ENCODE peak calls at places on chromosomes 2 and 18, in five cellular contexts. G is breast epithelium, Y is left lung, X is Peyer's patch, S is heart right ventricle. D is an unnamed sample.

GRCh38 chr2:237632991-237633629 is 5.7 kb downstream of the LRRFIP1 start:
- DNase-seq in G (no peak), Y (no peak), X (no peak), S (peak; percentile 50), D (no peak)

GRCh38 chr2:194567661-194568017 is 1089.4 kb upstream of the SLC39A10 start:
- DNase-seq in G (no peak), Y (no peak), X (no peak), S (no peak), D (no peak)

GRCh38 chr18:37124511-37124910 is 295.6 kb downstream of the KIAA1328 start:
- DNase-seq in G (no peak), Y (no peak), X (no peak), S (no peak), D (no peak)

GRCh38 chr2:20599001-20599600 is 51.8 kb downstream of the HS1BP3 start:
- DNase-seq in G (peak; percentile 74), Y (peak; percentile 31), X (peak; percentile 44), S (peak; percentile 86), D (no peak)

GRCh38 chr2:10220516-10221391 is 82.0 kb upstream of the HPCAL1 start:
- DNase-seq in G (no peak), Y (no peak), X (no peak), S (no peak), D (no peak)

GRCh38 chr2:180559766-180560165 is 420.6 kb upstream of the UBE2E3 start:
- DNase-seq in G (no peak), Y (no peak), X (no peak), S (no peak), D (no peak)

GRCh38 chr2:105399207-105399861 is 483 bp upstream of the FHL2 start:
- DNase-seq in G (no peak), Y (no peak), X (no peak), S (no peak), D (no peak)

GRCh38 chr18:65938592-65939372 is 188.0 kb downstream of the CDH7 start:
- DNase-seq in G (no peak), Y (no peak), X (no peak), S (no peak), D (no peak)

DNA sequence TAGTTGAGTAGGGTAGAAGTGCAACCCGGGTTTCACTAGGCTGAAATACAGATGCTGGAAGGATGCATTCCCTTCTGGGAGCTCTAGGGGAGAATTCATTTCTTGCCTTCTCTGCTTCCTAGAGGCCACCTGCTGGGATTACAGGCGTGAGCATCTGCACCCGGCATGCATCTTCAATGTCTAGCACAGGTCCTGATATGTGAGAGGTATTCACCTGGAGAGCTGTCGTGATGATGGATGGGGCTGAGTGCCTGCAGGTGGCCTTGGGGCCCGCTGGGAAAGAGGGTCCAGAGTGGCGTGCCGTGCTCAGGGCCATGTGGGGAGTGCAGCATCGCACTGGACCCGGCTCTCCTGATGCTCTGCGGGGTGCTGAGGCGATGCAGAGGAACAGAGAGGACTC is 6.6 kb upstream of the NTSR2 start:
- DNase-seq in G (no peak), Y (no peak), X (peak; percentile 37), S (no peak), D (no peak)
- TF ChIP-seq CTCF in G (no peak), Y (no peak), X (no peak), S (no peak), D (no peak)

DNA sequence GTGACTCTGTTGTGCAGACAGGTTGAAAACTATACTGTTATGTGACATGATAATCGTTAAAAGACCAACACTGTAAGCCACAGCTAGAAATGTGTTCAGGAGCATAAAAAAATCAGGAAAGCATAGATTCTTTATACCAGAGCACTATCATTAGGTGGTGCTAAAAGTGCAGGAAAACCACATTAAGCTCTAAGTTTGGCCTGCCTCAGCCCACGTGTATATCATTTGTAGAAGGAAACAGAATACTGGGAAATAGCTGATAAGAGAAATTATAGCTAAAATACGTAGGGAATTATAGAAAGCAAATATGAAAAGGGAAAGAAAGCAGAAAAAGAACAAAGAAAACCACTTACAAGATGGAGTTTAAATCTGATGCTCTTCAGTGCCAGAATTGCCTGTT is 26.5 kb upstream of the C2orf74 start:
- DNase-seq in G (no peak), Y (no peak), X (no peak), S (no peak), D (no peak)
- TF ChIP-seq CTCF in G (no peak), Y (peak; percentile 37), X (peak; percentile 37), S (peak; percentile 43), D (peak; percentile 45)

DNA sequence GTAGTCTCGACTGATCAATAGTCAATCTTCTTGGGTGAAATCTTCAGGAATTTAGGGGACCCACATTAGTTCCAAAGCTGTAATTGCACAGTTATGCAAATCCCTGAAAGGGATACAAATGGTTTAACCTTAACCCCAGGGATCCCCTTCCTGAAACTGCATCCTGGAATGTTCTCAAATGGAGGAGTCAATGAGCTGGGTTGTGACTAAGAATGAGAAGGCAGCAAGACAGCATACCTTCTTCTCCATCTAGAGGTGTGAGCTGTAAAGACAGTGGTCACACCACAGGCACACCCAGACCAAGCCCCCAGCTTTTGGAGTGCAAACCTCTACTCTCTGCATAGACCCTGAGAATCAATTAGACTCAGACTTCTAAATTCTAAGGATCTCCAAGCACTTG is 164.7 kb upstream of the MEIS1 start:
- DNase-seq in G (no peak), Y (no peak), X (no peak), S (no peak), D (no peak)
- TF ChIP-seq CTCF in G (no peak), Y (no peak), X (no peak), S (no peak), D (no peak)

DNA sequence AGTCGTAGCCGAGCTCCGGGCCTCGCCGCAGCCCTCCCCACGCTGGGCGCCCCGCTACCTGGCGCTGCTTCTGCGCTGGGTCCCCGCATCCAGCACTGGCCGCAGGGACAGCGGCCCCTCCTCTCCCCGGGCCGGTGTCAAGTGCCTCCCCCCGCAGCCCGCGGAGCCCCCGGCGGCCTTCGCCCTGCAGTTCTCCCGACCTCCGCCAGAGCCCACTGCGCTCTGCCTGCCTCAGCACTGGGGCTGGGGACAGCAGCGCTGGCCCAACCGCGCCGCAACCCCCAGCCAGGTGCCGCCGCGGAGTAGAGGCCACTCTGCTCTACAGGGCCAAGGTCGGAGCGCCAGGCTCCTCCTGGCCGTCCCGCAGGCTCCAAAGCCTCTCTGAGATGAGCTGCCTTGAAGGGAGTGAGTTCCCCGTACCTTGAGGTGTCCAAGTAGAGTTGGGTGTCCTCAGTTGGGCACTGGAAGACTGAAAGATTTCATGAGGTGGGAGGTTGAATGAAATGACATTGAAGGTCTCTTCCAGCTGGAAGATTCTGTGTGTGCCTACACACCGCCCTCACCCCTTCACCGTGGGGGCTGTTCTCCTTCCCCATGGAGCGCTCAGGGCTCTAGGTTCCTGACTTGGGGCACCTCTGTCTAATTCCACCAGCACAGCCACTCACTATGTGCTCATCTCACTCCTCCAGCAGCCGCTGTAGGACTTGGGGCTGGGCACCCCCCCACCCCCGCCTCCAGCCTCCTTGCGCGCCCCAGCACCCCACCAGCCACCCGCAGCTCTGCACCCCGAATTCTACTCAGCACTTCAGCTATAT is 854 bp upstream of the DNMT3A start:
- DNase-seq in G (peak; percentile 71), Y (peak; percentile 84), X (peak; percentile 90), S (peak; percentile 87), D (peak; percentile 93)
- TF ChIP-seq CTCF in G (peak; percentile 97), Y (peak; percentile 98), X (peak; percentile 96), S (peak; percentile 99), D (peak; percentile 96)

GRCh38 chr18:13004316-13004879 is 13.2 kb downstream of the CEP192 start:
- DNase-seq in G (no peak), Y (no peak), X (no peak), S (no peak), D (no peak)

GRCh38 chr18:13005289-13005688 is 14.1 kb downstream of the CEP192 start:
- DNase-seq in G (no peak), Y (no peak), X (no peak), S (no peak), D (no peak)

GRCh38 chr18:13006731-13007550 is 15.8 kb downstream of the CEP192 start:
- DNase-seq in G (no peak), Y (no peak), X (no peak), S (no peak), D (no peak)

GRCh38 chr18:12998332-12999060 is 7.3 kb downstream of the CEP192 start:
- DNase-seq in G (no peak), Y (no peak), X (no peak), S (no peak), D (no peak)

GRCh38 chr18:13003466-13003896 is 12.3 kb downstream of the CEP192 start:
- DNase-seq in G (no peak), Y (no peak), X (peak; percentile 51), S (no peak), D (peak; percentile 32)
- TF ChIP-seq CTCF in G (no peak), Y (no peak), X (peak; percentile 32), S (peak; percentile 49), D (peak; percentile 50)

GRCh38 chr2:216285641-216286156 is 86.6 kb downstream of the MARCHF4 start:
- DNase-seq in G (no peak), Y (no peak), X (no peak), S (no peak), D (no peak)

GRCh38 chr2:216284708-216285107 is 87.6 kb downstream of the MARCHF4 start:
- DNase-seq in G (no peak), Y (no peak), X (no peak), S (no peak), D (no peak)

GRCh38 chr2:216281316-216281715 is 91.0 kb downstream of the MARCHF4 start:
- DNase-seq in G (no peak), Y (no peak), X (no peak), S (no peak), D (no peak)

GRCh38 chr2:216281881-216282280 is 90.4 kb downstream of the MARCHF4 start:
- DNase-seq in G (no peak), Y (no peak), X (no peak), S (no peak), D (no peak)

GRCh38 chr2:216283038-216283900 is 89.0 kb downstream of the MARCHF4 start:
- DNase-seq in G (no peak), Y (no peak), X (no peak), S (no peak), D (peak; percentile 59)
- TF ChIP-seq CTCF in G (no peak), Y (no peak), X (no peak), S (peak; percentile 28), D (peak; percentile 44)

GRCh38 chr2:15191801-15192200 is 369.3 kb downstream of the NBAS start:
- DNase-seq in G (no peak), Y (no peak), X (no peak), S (no peak), D (no peak)

GRCh38 chr2:15186118-15186517 is 375.0 kb downstream of the NBAS start:
- DNase-seq in G (no peak), Y (no peak), X (no peak), S (no peak), D (no peak)

GRCh38 chr2:15184491-15184890 is 376.6 kb downstream of the NBAS start:
- DNase-seq in G (no peak), Y (no peak), X (no peak), S (no peak), D (no peak)

DNA sequence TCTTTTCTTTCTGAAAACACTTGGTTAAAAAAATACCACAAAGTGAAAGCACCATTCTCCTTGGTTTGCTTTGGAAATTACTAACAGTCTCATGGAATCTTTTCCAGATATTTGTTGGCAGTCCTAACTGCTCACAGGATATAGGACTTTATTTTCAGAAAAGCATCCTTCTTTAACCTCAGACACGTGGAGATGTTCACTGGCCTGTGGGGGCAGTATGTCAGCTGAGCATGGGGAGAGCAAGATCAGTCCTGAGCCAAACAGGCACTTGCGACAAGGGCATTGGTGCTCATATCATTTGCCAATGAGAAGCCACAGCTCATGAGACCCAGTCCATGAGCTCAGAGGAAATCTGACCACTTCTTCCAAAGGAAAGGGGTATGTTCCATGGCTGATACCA is 371.9 kb downstream of the NBAS start:
- DNase-seq in G (no peak), Y (no peak), X (no peak), S (no peak), D (no peak)
- TF ChIP-seq CTCF in G (no peak), Y (no peak), X (no peak), S (no peak), D (no peak)

D was measured in GM10248.